ENCODE peak calls at places on chromosomes 6 and 20, in ten cellular contexts. One of them, this sample, is unnamed.

GRCh38 chr6:150813993-150814359 is 51.5 kb upstream of the MTHFD1L start:
- DNase-seq in uterus: no peak
- DNase-seq in thoracic aorta: no peak
- DNase-seq in OCI-LY7: no peak
- DNase-seq in Caco-2: no peak
- DNase-seq in fibroblast of mammary gland: peak
- DNase-seq in endothelial cell of umbilical vein: peak
- DNase-seq in heart right ventricle: no peak
- DNase-seq in neural crest cell: no peak
- DNase-seq in ascending aorta: no peak
- DNase-seq in this sample: no peak

GRCh38 chr6:10837009-10837691 is 1.2 kb downstream of the MAK start:
- DNase-seq in neural crest cell: peak
- DNase-seq in thoracic aorta: no peak
- DNase-seq in uterus: peak
- DNase-seq in Caco-2: peak
- DNase-seq in endothelial cell of umbilical vein: peak
- DNase-seq in ascending aorta: no peak
- DNase-seq in heart right ventricle: peak
- DNase-seq in fibroblast of mammary gland: no peak
- DNase-seq in OCI-LY7: no peak
- DNase-seq in this sample: no peak

GRCh38 chr20:13017235-13017634 is 8.5 kb downstream of the SPTLC3 start:
- DNase-seq in uterus: no peak
- DNase-seq in OCI-LY7: no peak
- DNase-seq in heart right ventricle: no peak
- DNase-seq in neural crest cell: no peak
- DNase-seq in endothelial cell of umbilical vein: no peak
- DNase-seq in thoracic aorta: no peak
- DNase-seq in Caco-2: no peak
- DNase-seq in fibroblast of mammary gland: peak
- DNase-seq in ascending aorta: no peak
- DNase-seq in this sample: no peak

GRCh38 chr6:89597988-89598387 is 40.6 kb downstream of the LYRM2 start:
- DNase-seq in thoracic aorta: no peak
- DNase-seq in Caco-2: peak
- DNase-seq in endothelial cell of umbilical vein: peak
- DNase-seq in heart right ventricle: no peak
- DNase-seq in OCI-LY7: peak
- DNase-seq in uterus: no peak
- DNase-seq in ascending aorta: no peak
- DNase-seq in fibroblast of mammary gland: peak
- DNase-seq in neural crest cell: no peak
- DNase-seq in this sample: no peak

GRCh38 chr20:6636209-6637159 is 131.0 kb upstream of the BMP2 start:
- DNase-seq in neural crest cell: no peak
- DNase-seq in fibroblast of mammary gland: peak
- DNase-seq in Caco-2: peak
- DNase-seq in uterus: no peak
- DNase-seq in ascending aorta: no peak
- DNase-seq in thoracic aorta: no peak
- DNase-seq in OCI-LY7: peak
- DNase-seq in heart right ventricle: peak
- DNase-seq in endothelial cell of umbilical vein: peak
- DNase-seq in this sample: no peak

GRCh38 chr6:4848382-4849068 is 72.3 kb downstream of the CDYL start:
- DNase-seq in OCI-LY7: peak
- DNase-seq in fibroblast of mammary gland: peak
- DNase-seq in Caco-2: peak
- DNase-seq in thoracic aorta: no peak
- DNase-seq in neural crest cell: no peak
- DNase-seq in ascending aorta: no peak
- DNase-seq in heart right ventricle: peak
- DNase-seq in uterus: no peak
- DNase-seq in endothelial cell of umbilical vein: peak
- DNase-seq in this sample: no peak

GRCh38 chr6:26295691-26296555 is 69.1 kb upstream of the BTN3A2 start:
- DNase-seq in OCI-LY7: no peak
- DNase-seq in thoracic aorta: no peak
- DNase-seq in endothelial cell of umbilical vein: peak
- DNase-seq in neural crest cell: no peak
- DNase-seq in heart right ventricle: no peak
- DNase-seq in Caco-2: peak
- DNase-seq in fibroblast of mammary gland: peak
- DNase-seq in uterus: no peak
- DNase-seq in ascending aorta: no peak
- DNase-seq in this sample: no peak

GRCh38 chr20:61951695-61952533 is 113.8 kb downstream of the TAF4 start:
- DNase-seq in uterus: no peak
- DNase-seq in thoracic aorta: no peak
- DNase-seq in endothelial cell of umbilical vein: peak
- DNase-seq in ascending aorta: no peak
- DNase-seq in fibroblast of mammary gland: peak
- DNase-seq in neural crest cell: peak
- DNase-seq in Caco-2: peak
- DNase-seq in heart right ventricle: no peak
- DNase-seq in OCI-LY7: no peak
- DNase-seq in this sample: no peak

GRCh38 chr6:41470341-41471063 is 75.7 kb upstream of the FOXP4 start:
- DNase-seq in thoracic aorta: peak
- DNase-seq in heart right ventricle: no peak
- DNase-seq in neural crest cell: no peak
- DNase-seq in uterus: peak
- DNase-seq in fibroblast of mammary gland: peak
- DNase-seq in OCI-LY7: no peak
- DNase-seq in Caco-2: no peak
- DNase-seq in ascending aorta: no peak
- DNase-seq in endothelial cell of umbilical vein: no peak
- DNase-seq in this sample: no peak

GRCh38 chr6:16950311-16950710 is 151.5 kb upstream of the STMND1 start:
- DNase-seq in ascending aorta: no peak
- DNase-seq in neural crest cell: no peak
- DNase-seq in endothelial cell of umbilical vein: no peak
- DNase-seq in fibroblast of mammary gland: no peak
- DNase-seq in Caco-2: no peak
- DNase-seq in OCI-LY7: no peak
- DNase-seq in thoracic aorta: no peak
- DNase-seq in uterus: no peak
- DNase-seq in heart right ventricle: no peak
- DNase-seq in this sample: no peak

GRCh38 chr20:46670585-46671584 is 18.4 kb downstream of the TP53RK start:
- DNase-seq in OCI-LY7: no peak
- DNase-seq in uterus: no peak
- DNase-seq in thoracic aorta: no peak
- DNase-seq in Caco-2: no peak
- DNase-seq in neural crest cell: no peak
- DNase-seq in endothelial cell of umbilical vein: no peak
- DNase-seq in ascending aorta: no peak
- DNase-seq in heart right ventricle: no peak
- DNase-seq in fibroblast of mammary gland: no peak
- DNase-seq in this sample: no peak

GRCh38 chr6:81565071-81565470 is 187.4 kb downstream of the TENT5A start:
- DNase-seq in heart right ventricle: no peak
- DNase-seq in neural crest cell: no peak
- DNase-seq in fibroblast of mammary gland: no peak
- DNase-seq in OCI-LY7: no peak
- DNase-seq in Caco-2: no peak
- DNase-seq in thoracic aorta: no peak
- DNase-seq in uterus: no peak
- DNase-seq in ascending aorta: no peak
- DNase-seq in endothelial cell of umbilical vein: no peak
- DNase-seq in this sample: no peak
- TF ChIP-seq CTCF in heart right ventricle: no peak
- TF ChIP-seq CTCF in neural crest cell: no peak
- TF ChIP-seq CTCF in fibroblast of mammary gland: no peak
- TF ChIP-seq CTCF in OCI-LY7: no peak
- TF ChIP-seq CTCF in Caco-2: no peak
- TF ChIP-seq CTCF in thoracic aorta: no peak
- TF ChIP-seq CTCF in uterus: no peak
- TF ChIP-seq CTCF in ascending aorta: no peak
- TF ChIP-seq CTCF in endothelial cell of umbilical vein: no peak
- TF ChIP-seq CTCF in this sample: no peak

GRCh38 chr6:132765560-132765959 is 7.9 kb upstream of the VNN2 start:
- DNase-seq in uterus: no peak
- DNase-seq in thoracic aorta: no peak
- DNase-seq in Caco-2: no peak
- DNase-seq in heart right ventricle: no peak
- DNase-seq in OCI-LY7: no peak
- DNase-seq in fibroblast of mammary gland: no peak
- DNase-seq in ascending aorta: no peak
- DNase-seq in endothelial cell of umbilical vein: no peak
- DNase-seq in neural crest cell: no peak
- DNase-seq in this sample: no peak

GRCh38 chr6:132764370-132764769 is 6.7 kb upstream of the VNN2 start:
- DNase-seq in endothelial cell of umbilical vein: peak
- DNase-seq in thoracic aorta: no peak
- DNase-seq in neural crest cell: no peak
- DNase-seq in ascending aorta: no peak
- DNase-seq in Caco-2: no peak
- DNase-seq in fibroblast of mammary gland: peak
- DNase-seq in uterus: peak
- DNase-seq in OCI-LY7: no peak
- DNase-seq in heart right ventricle: peak
- DNase-seq in this sample: peak

GRCh38 chr6:132763269-132763668 is 5.6 kb upstream of the VNN2 start:
- DNase-seq in endothelial cell of umbilical vein: no peak
- DNase-seq in ascending aorta: no peak
- DNase-seq in uterus: no peak
- DNase-seq in fibroblast of mammary gland: no peak
- DNase-seq in heart right ventricle: peak
- DNase-seq in thoracic aorta: no peak
- DNase-seq in Caco-2: no peak
- DNase-seq in neural crest cell: no peak
- DNase-seq in OCI-LY7: peak
- DNase-seq in this sample: no peak

GRCh38 chr6:132768051-132768517 is 10.4 kb upstream of the VNN2 start:
- DNase-seq in thoracic aorta: no peak
- DNase-seq in neural crest cell: peak
- DNase-seq in ascending aorta: no peak
- DNase-seq in uterus: no peak
- DNase-seq in OCI-LY7: peak
- DNase-seq in fibroblast of mammary gland: peak
- DNase-seq in heart right ventricle: peak
- DNase-seq in endothelial cell of umbilical vein: peak
- DNase-seq in Caco-2: peak
- DNase-seq in this sample: no peak
- TF ChIP-seq CTCF in thoracic aorta: peak
- TF ChIP-seq CTCF in neural crest cell: peak
- TF ChIP-seq CTCF in ascending aorta: peak
- TF ChIP-seq CTCF in uterus: peak
- TF ChIP-seq CTCF in OCI-LY7: peak
- TF ChIP-seq CTCF in fibroblast of mammary gland: peak
- TF ChIP-seq CTCF in heart right ventricle: peak
- TF ChIP-seq CTCF in endothelial cell of umbilical vein: peak
- TF ChIP-seq CTCF in Caco-2: peak
- TF ChIP-seq CTCF in this sample: no peak

GRCh38 chr20:60038400-60038799 is 80.2 kb downstream of the CDH26 start:
- DNase-seq in OCI-LY7: no peak
- DNase-seq in fibroblast of mammary gland: no peak
- DNase-seq in neural crest cell: no peak
- DNase-seq in thoracic aorta: no peak
- DNase-seq in heart right ventricle: no peak
- DNase-seq in Caco-2: peak
- DNase-seq in uterus: no peak
- DNase-seq in endothelial cell of umbilical vein: no peak
- DNase-seq in ascending aorta: no peak
- DNase-seq in this sample: no peak

GRCh38 chr20:60039526-60039925 is 81.3 kb downstream of the CDH26 start:
- DNase-seq in heart right ventricle: no peak
- DNase-seq in OCI-LY7: no peak
- DNase-seq in ascending aorta: no peak
- DNase-seq in fibroblast of mammary gland: no peak
- DNase-seq in thoracic aorta: no peak
- DNase-seq in endothelial cell of umbilical vein: no peak
- DNase-seq in Caco-2: peak
- DNase-seq in uterus: no peak
- DNase-seq in neural crest cell: no peak
- DNase-seq in this sample: no peak

GRCh38 chr20:60035486-60035885 is 77.3 kb downstream of the CDH26 start:
- DNase-seq in ascending aorta: no peak
- DNase-seq in fibroblast of mammary gland: no peak
- DNase-seq in OCI-LY7: no peak
- DNase-seq in thoracic aorta: no peak
- DNase-seq in neural crest cell: no peak
- DNase-seq in heart right ventricle: no peak
- DNase-seq in endothelial cell of umbilical vein: no peak
- DNase-seq in Caco-2: no peak
- DNase-seq in uterus: no peak
- DNase-seq in this sample: no peak

GRCh38 chr20:60036346-60037119 is 78.3 kb downstream of the CDH26 start:
- DNase-seq in OCI-LY7: no peak
- DNase-seq in fibroblast of mammary gland: no peak
- DNase-seq in Caco-2: peak
- DNase-seq in neural crest cell: no peak
- DNase-seq in endothelial cell of umbilical vein: no peak
- DNase-seq in thoracic aorta: no peak
- DNase-seq in ascending aorta: no peak
- DNase-seq in heart right ventricle: no peak
- DNase-seq in uterus: no peak
- DNase-seq in this sample: no peak

GRCh38 chr20:60037120-60037499 is 78.9 kb downstream of the CDH26 start:
- DNase-seq in thoracic aorta: no peak
- DNase-seq in Caco-2: peak
- DNase-seq in fibroblast of mammary gland: no peak
- DNase-seq in ascending aorta: no peak
- DNase-seq in heart right ventricle: no peak
- DNase-seq in endothelial cell of umbilical vein: no peak
- DNase-seq in neural crest cell: no peak
- DNase-seq in OCI-LY7: no peak
- DNase-seq in uterus: no peak
- DNase-seq in this sample: no peak
- TF ChIP-seq CTCF in thoracic aorta: no peak
- TF ChIP-seq CTCF in Caco-2: no peak
- TF ChIP-seq CTCF in fibroblast of mammary gland: no peak
- TF ChIP-seq CTCF in ascending aorta: no peak
- TF ChIP-seq CTCF in heart right ventricle: peak
- TF ChIP-seq CTCF in endothelial cell of umbilical vein: no peak
- TF ChIP-seq CTCF in neural crest cell: no peak
- TF ChIP-seq CTCF in OCI-LY7: no peak
- TF ChIP-seq CTCF in uterus: no peak
- TF ChIP-seq CTCF in this sample: no peak

GRCh38 chr6:113903666-113904330 is 46.7 kb downstream of the MARCKS start:
- DNase-seq in fibroblast of mammary gland: peak
- DNase-seq in uterus: peak
- DNase-seq in thoracic aorta: no peak
- DNase-seq in Caco-2: no peak
- DNase-seq in ascending aorta: no peak
- DNase-seq in heart right ventricle: peak
- DNase-seq in neural crest cell: no peak
- DNase-seq in endothelial cell of umbilical vein: peak
- DNase-seq in OCI-LY7: no peak
- DNase-seq in this sample: no peak

GRCh38 chr6:113907107-113907506 is 50.0 kb downstream of the MARCKS start:
- DNase-seq in neural crest cell: no peak
- DNase-seq in fibroblast of mammary gland: no peak
- DNase-seq in heart right ventricle: no peak
- DNase-seq in uterus: no peak
- DNase-seq in OCI-LY7: no peak
- DNase-seq in endothelial cell of umbilical vein: peak
- DNase-seq in thoracic aorta: no peak
- DNase-seq in ascending aorta: no peak
- DNase-seq in Caco-2: no peak
- DNase-seq in this sample: no peak

GRCh38 chr6:113908801-113909200 is 51.7 kb downstream of the MARCKS start:
- DNase-seq in thoracic aorta: no peak
- DNase-seq in OCI-LY7: no peak
- DNase-seq in endothelial cell of umbilical vein: no peak
- DNase-seq in uterus: no peak
- DNase-seq in ascending aorta: no peak
- DNase-seq in neural crest cell: no peak
- DNase-seq in Caco-2: no peak
- DNase-seq in fibroblast of mammary gland: no peak
- DNase-seq in heart right ventricle: no peak
- DNase-seq in this sample: no peak

GRCh38 chr6:113909224-113909856 is 52.2 kb downstream of the MARCKS start:
- DNase-seq in endothelial cell of umbilical vein: peak
- DNase-seq in thoracic aorta: no peak
- DNase-seq in Caco-2: no peak
- DNase-seq in ascending aorta: no peak
- DNase-seq in fibroblast of mammary gland: peak
- DNase-seq in OCI-LY7: peak
- DNase-seq in heart right ventricle: peak
- DNase-seq in uterus: no peak
- DNase-seq in neural crest cell: peak
- DNase-seq in this sample: no peak
- TF ChIP-seq CTCF in endothelial cell of umbilical vein: peak
- TF ChIP-seq CTCF in thoracic aorta: peak
- TF ChIP-seq CTCF in Caco-2: peak
- TF ChIP-seq CTCF in ascending aorta: no peak
- TF ChIP-seq CTCF in fibroblast of mammary gland: peak
- TF ChIP-seq CTCF in OCI-LY7: peak
- TF ChIP-seq CTCF in heart right ventricle: peak
- TF ChIP-seq CTCF in uterus: peak
- TF ChIP-seq CTCF in neural crest cell: peak
- TF ChIP-seq CTCF in this sample: peak

This sample was measured in omental fat pad.